ENCODE peak calls at places on chromosomes 2 and 18, in ten cellular contexts. T is tibial nerve, D is Calu3, G is GM06990, I is omental fat pad, Y is HepG2, X is H9, E is AG10803, W is HFFc6, C is foreskin fibroblast. Q is an unnamed sample.

GRCh38 chr2:9800639-9800974 is 42.7 kb upstream of the TAF1B start:
- DNase-seq in T (peak), D (no peak), G (no peak), I (no peak), Y (no peak), X (no peak), E (no peak), W (no peak), C (no peak), Q (no peak)

GRCh38 chr2:66095820-66096219 is 339.1 kb upstream of the MEIS1 start:
- DNase-seq in T (no peak), D (no peak), G (no peak), I (no peak), Y (no peak), X (peak), E (no peak), W (no peak), C (no peak), Q (no peak)

GRCh38 chr2:181784556-181784955 is 104.2 kb upstream of the NEUROD1 start:
- DNase-seq in T (no peak), D (no peak), G (no peak), I (no peak), Y (peak), X (no peak), E (peak), W (peak), C (peak), Q (no peak)

GRCh38 chr2:111094686-111095085 is 26.0 kb upstream of the BCL2L11 start:
- DNase-seq in T (no peak), D (no peak), G (no peak), I (no peak), Y (no peak), X (no peak), E (no peak), W (no peak), C (no peak), Q (no peak)

GRCh38 chr2:37466533-37467230 is 122.3 kb downstream of the QPCT start:
- DNase-seq in T (no peak), D (no peak), G (no peak), I (no peak), Y (no peak), X (no peak), E (peak), W (no peak), C (no peak), Q (no peak)

GRCh38 chr18:50788284-50788683 is 31.5 kb downstream of the MRO start:
- DNase-seq in T (no peak), D (no peak), G (no peak), I (no peak), Y (no peak), X (peak), E (no peak), W (no peak), C (no peak), Q (no peak)

GRCh38 chr2:19488009-19488691 is 129.7 kb upstream of the OSR1 start:
- DNase-seq in T (no peak), D (peak), G (peak), I (no peak), Y (peak), X (no peak), E (peak), W (peak), C (peak), Q (peak)

GRCh38 chr2:15560988-15561573 is at the start of gene NBAS:
- DNase-seq in T (peak), D (peak), G (peak), I (peak), Y (peak), X (peak), E (peak), W (peak), C (peak), Q (peak)

GRCh38 chr18:43601432-43601831 is 324.1 kb upstream of the SYT4 start:
- DNase-seq in T (no peak), D (no peak), G (no peak), I (no peak), Y (no peak), X (no peak), E (no peak), W (no peak), C (no peak), Q (no peak)

GRCh38 chr2:126936219-126936618 is 37.5 kb downstream of the TEX51 start:
- DNase-seq in T (no peak), D (no peak), G (no peak), I (no peak), Y (no peak), X (no peak), E (no peak), W (no peak), C (no peak), Q (no peak)

DNA sequence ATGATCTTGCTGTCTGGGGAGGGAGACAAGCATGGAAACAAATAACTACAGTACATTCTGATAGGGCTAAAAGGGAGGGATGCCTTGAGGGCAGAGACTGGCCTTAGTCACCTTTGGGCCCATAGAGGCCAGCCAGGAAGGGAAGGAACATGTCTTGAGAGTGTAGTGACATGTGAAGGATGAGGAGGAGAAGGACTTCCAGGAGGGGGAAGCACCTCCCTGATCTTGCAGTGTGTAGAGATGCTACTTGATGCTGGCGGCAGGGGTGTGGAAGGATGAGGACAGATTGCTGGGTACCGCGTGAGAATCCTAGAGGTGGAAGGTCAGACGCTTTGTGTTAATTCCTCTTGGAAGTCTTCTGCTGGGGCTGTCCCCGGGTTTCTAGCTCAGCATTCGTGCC is 13.1 kb downstream of the TET3 start:
- DNase-seq in T (no peak), D (no peak), G (no peak), I (no peak), Y (no peak), X (peak), E (no peak), W (no peak), C (no peak), Q (no peak)
- TF ChIP-seq CTCF in T (no peak), D (no peak), G (no peak), I (no peak), Y (no peak), X (peak), E (no peak), W (no peak), C (no peak), Q (no peak)

GRCh38 chr2:28413152-28413895 is 20.7 kb downstream of the FOSL2 start:
- DNase-seq in T (no peak), D (no peak), G (no peak), I (no peak), Y (no peak), X (peak), E (no peak), W (no peak), C (peak), Q (no peak)
- TF ChIP-seq CTCF in T (peak), D (no peak), G (no peak), I (no peak), Y (peak), X (peak), E (peak), W (peak), C (no peak), Q (no peak)

GRCh38 chr2:236654496-236654895 is 84.9 kb downstream of the ACKR3 start:
- DNase-seq in T (no peak), D (no peak), G (no peak), I (no peak), Y (no peak), X (no peak), E (no peak), W (no peak), C (no peak), Q (no peak)
- TF ChIP-seq CTCF in T (no peak), D (no peak), G (no peak), I (no peak), Y (no peak), X (no peak), E (no peak), W (no peak), C (no peak), Q (no peak)

DNA sequence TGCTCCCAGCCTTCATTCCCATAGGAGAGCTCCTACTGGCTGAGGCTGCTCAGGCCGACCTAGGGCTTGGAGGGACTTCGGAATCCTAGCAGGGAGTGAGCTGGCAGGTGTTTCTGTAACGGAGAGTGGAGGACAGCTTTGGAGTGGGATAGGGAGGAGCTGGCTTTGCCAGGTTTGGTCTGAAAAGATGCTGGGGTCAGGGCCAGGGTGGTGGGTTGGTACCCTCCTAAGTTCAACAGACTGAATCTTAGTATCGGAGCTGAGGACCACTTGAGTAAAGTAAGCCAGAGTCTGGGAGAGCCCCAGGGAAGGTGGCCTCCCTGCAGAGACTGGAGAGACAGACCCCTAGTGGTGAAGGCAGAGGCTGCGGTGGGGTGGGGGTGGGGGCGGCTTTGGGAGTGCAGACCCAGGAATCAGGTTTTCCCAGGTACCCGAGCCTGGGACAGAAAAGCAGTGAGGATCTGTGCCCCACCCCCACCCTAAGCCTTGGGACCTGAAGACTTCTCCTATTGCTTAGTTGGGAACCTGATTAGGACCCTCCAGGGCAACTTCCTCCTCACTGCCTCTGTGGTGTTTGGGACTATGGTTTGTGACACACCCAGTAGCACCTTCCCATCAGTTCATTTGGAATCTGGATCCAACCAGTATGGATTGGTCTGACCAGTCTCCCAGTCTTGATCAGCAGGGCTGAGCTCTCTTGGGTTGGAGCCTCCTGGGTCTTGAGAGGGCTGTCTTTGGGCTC is 3.0 kb downstream of the CNNM4 start:
- DNase-seq in T (no peak), D (peak), G (no peak), I (no peak), Y (peak), X (peak), E (no peak), W (peak), C (peak), Q (no peak)
- TF ChIP-seq CTCF in T (peak), D (peak), G (peak), I (no peak), Y (peak), X (peak), E (peak), W (peak), C (peak), Q (peak)

GRCh38 chr2:75199428-75200011 is at the start of gene TACR1:
- DNase-seq in T (peak), D (peak), G (peak), I (peak), Y (peak), X (peak), E (peak), W (peak), C (peak), Q (peak)
- TF ChIP-seq CTCF in T (peak), D (peak), G (peak), I (no peak), Y (peak), X (peak), E (peak), W (peak), C (peak), Q (peak)

GRCh38 chr2:174522553-174522952 is 35.7 kb upstream of the GPR155 start:
- DNase-seq in T (no peak), D (no peak), G (no peak), I (no peak), Y (no peak), X (no peak), E (peak), W (peak), C (peak), Q (no peak)
- TF ChIP-seq CTCF in T (no peak), D (no peak), G (peak), I (no peak), Y (peak), X (peak), E (peak), W (peak), C (peak), Q (peak)

GRCh38 chr2:130776550-130776949 is 21.2 kb downstream of the AMER3 start:
- DNase-seq in T (no peak), D (no peak), G (no peak), I (no peak), Y (no peak), X (peak), E (no peak), W (no peak), C (no peak), Q (no peak)
- TF ChIP-seq CTCF in T (no peak), D (no peak), G (no peak), I (no peak), Y (peak), X (peak), E (no peak), W (no peak), C (no peak), Q (no peak)